ENCODE peak calls at places on chromosomes 12 and 14, in six cellular contexts. B is mesenchymal stem cell, K is trophoblast cell, T is IMR-90, C is H1, X is H9. F is an unnamed sample.

GRCh38 chr14:74459289-74459946 is 33.4 kb upstream of the SYNDIG1L start:
- DNase-seq in K (peak; percentile 20), X (peak; percentile 76), C (peak; percentile 33), T (peak; percentile 69), B (peak; percentile 76), F (peak; percentile 24)

GRCh38 chr14:98189944-98190343 is 1082.1 kb downstream of the BCL11B start:
- DNase-seq in X (no peak), C (no peak), T (no peak), K (no peak), B (no peak), F (no peak)

GRCh38 chr12:54000105-54000773 is at the start of gene HOXC9:
- DNase-seq in K (no peak), B (no peak), C (no peak), X (no peak), T (no peak), F (no peak)

GRCh38 chr12:26726956-26727355 is 106.0 kb downstream of the ITPR2 start:
- DNase-seq in K (no peak), T (no peak), B (no peak), X (no peak), C (no peak), F (no peak)

GRCh38 chr14:104586832-104587620 is 7.5 kb downstream of the C14orf180 start:
- DNase-seq in X (no peak), T (no peak), K (no peak), B (no peak), C (no peak), F (no peak)

GRCh38 chr12:69007166-69007857 is 74.3 kb upstream of the CPM start:
- DNase-seq in B (peak; percentile 89), T (peak; percentile 97), X (peak; percentile 52), K (peak; percentile 56), C (peak; percentile 49), F (peak; percentile 27)

GRCh38 chr14:90742252-90742651 is 74.0 kb downstream of the TTC7B start:
- DNase-seq in K (no peak), X (no peak), C (no peak), B (no peak), T (no peak), F (no peak)

GRCh38 chr12:118853634-118854033 is 127.7 kb upstream of the SRRM4 start:
- DNase-seq in B (no peak), K (no peak), X (peak; percentile 45), C (no peak), T (no peak), F (no peak)

GRCh38 chr12:21509768-21510167 is 8.2 kb downstream of the GOLT1B start:
- DNase-seq in X (no peak), T (no peak), B (no peak), K (no peak), C (no peak), F (no peak)

GRCh38 chr12:22788913-22789312 is 163.9 kb downstream of the ETNK1 start:
- DNase-seq in B (no peak), X (no peak), T (no peak), K (no peak), C (no peak), F (no peak)

GRCh38 chr12:42798811-42799438 is 209.4 kb upstream of the PRICKLE1 start:
- DNase-seq in C (no peak), X (no peak), B (no peak), T (peak; percentile 76), K (no peak), F (no peak)

GRCh38 chr12:78863482-78864427 is 819 bp upstream of the SYT1 start:
- DNase-seq in K (peak; percentile 27), T (peak; percentile 39), X (peak; percentile 90), B (peak; percentile 70), C (peak; percentile 50), F (peak; percentile 67)

GRCh38 chr12:104506691-104507401 is 50.1 kb downstream of the CHST11 start:
- DNase-seq in X (peak; percentile 72), B (no peak), C (no peak), K (no peak), T (no peak), F (no peak)

DNA sequence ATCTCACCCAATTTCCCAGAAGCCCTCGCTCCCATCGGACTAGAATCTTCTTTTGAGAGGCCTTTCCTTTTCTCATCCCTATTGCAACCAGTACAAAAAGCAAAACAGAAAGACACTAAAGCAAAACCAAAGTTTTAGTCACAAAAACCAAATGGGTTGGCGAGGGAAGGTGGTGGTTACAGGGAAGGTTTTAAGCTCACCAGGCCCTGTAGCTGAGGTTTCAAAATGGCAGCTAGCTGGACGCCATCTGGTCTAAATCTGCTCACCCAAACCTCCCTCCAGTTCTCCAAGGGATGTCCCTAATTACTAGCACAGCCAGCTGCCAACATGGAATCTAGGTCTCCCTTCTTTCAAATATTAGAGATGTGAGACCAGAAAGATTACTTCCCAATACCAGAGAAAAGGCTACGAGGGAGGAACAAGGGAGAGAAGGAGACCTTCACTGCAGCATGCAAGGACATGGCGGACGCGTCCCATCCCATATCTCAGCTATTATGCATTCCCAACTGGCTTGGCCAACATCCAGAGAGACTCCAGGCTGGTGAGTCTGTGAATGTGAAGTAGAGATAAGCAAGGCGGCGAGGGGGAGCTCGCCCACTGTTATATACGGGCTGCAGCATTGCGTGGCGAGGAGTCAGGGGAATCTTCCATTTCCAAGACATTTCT is 70.8 kb downstream of the DPF3 start:
- DNase-seq in T (no peak), B (no peak), K (peak; percentile 12), X (no peak), C (no peak), F (no peak)
- H2AFZ ChIP-seq in T (no peak overlapping the region), B (no peak overlapping the region), K (no peak overlapping the region), X (no peak overlapping the region), C (peak overlapping the region; percentile 22), F (peak overlapping the region; percentile 35)

DNA sequence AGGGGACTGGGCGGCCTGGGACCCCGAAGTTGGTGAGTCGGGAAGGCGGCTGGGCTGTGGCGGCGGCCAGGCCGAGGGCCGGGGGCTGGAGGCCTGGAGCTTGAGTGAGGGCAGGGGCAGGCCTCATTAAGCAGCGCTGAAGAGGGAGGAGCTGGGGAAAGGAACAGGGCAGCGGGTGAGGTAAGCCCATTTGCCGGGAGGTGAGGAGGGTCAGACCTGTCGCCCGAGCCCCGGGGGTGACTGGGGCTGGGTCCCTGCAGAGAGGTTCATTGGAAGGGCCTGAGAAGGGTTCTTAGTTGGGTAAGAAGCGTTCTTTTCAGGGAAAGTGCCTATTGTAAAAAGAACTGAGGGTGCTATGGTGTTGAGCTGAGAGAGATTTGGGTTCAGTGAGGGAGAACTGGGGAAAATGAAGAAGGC is 438 bp downstream of the RAB5B start:
- DNase-seq in C (no peak), X (no peak), T (peak; percentile 45), B (peak; percentile 70), K (no peak), F (no peak)
- H3K23ac ChIP-seq in C (no peak overlapping the region), X (no peak overlapping the region), T (peak overlapping the region; percentile 83), B (no peak overlapping the region), K (no peak overlapping the region), F (peak overlapping the region; percentile 99)

GRCh38 chr14:42441615-42442014 is 834.9 kb downstream of the LRFN5 start:
- DNase-seq in T (no peak), K (no peak), X (no peak), C (no peak), B (no peak), F (no peak)

DNA sequence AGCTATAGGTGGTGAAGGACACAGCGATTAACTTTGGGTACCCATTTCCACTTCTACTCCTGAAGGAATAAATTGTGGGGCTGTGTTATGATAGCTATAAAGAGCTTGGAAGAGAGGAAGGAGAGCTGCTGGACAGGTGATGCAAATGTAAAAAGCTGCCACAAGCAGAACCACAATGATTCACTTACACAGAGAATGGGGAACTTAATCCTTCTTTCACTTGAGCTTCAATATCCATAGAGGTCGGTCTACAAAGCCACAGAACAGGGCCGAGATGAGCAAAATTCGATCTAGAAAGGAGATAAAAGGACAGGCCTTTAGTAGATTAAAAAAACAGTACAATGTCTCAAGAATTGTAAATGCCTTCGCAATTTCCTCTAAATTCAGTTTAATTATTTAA is 831.1 kb downstream of the LRFN5 start:
- DNase-seq in T (no peak), B (no peak), K (no peak), C (no peak), X (no peak), F (no peak)
- H3K4me2 ChIP-seq in T (no peak overlapping the region), B (no peak overlapping the region), K (no peak overlapping the region), C (no peak overlapping the region), X (no peak overlapping the region), F (no peak overlapping the region)

GRCh38 chr14:100980823-100981222 is 77.3 kb upstream of the RTL1 start:
- DNase-seq in B (no peak), C (no peak), X (no peak), T (no peak), K (no peak), F (no peak)

GRCh38 chr14:100983710-100984109 is 80.2 kb upstream of the RTL1 start:
- DNase-seq in T (no peak), K (no peak), X (no peak), C (no peak), B (no peak), F (no peak)

GRCh38 chr14:100982356-100982755 is 78.8 kb upstream of the RTL1 start:
- DNase-seq in B (no peak), K (no peak), T (no peak), X (no peak), C (no peak), F (no peak)

GRCh38 chr14:100982764-100983163 is 79.2 kb upstream of the RTL1 start:
- DNase-seq in X (no peak), B (no peak), T (peak; percentile 43), K (no peak), C (no peak), F (no peak)

GRCh38 chr14:100981808-100982207 is 78.3 kb upstream of the RTL1 start:
- DNase-seq in T (peak; percentile 71), X (no peak), K (no peak), C (no peak), B (no peak), F (no peak)
- H2AFZ ChIP-seq in T (no peak overlapping the region), X (no peak overlapping the region), K (no peak overlapping the region), C (no peak overlapping the region), B (no peak overlapping the region), F (no peak overlapping the region)

DNA sequence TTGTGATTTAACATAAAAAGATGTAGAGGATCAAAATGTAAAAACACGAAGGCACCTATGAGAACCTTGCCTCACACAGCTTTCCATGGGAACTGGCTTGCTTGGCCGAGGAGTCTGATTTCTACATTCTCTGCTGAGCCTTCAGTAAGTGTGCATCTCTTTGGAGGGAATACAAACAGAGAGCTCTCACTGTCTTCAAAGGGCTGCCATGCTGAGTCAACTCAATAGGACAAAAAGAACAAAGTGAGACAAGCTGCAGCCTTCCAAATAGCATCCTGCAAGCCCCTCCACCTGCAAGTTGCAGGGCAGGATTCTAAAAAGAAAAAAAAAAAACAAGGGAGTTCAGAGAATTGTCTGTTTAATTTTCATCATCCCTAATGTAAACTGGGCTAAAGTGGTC is 411.9 kb downstream of the NELL2 start:
- DNase-seq in X (no peak), C (peak; percentile 5), K (no peak), B (no peak), T (no peak), F (peak; percentile 50)
- H3K23ac ChIP-seq in X (no peak overlapping the region), C (no peak overlapping the region), K (no peak overlapping the region), B (no peak overlapping the region), T (no peak overlapping the region), F (no peak overlapping the region)

GRCh38 chr12:88591343-88591742 is 11.1 kb upstream of the KITLG start:
- DNase-seq in K (no peak), C (no peak), X (no peak), B (no peak), T (peak; percentile 10), F (no peak)
- H3K4me2 ChIP-seq in K (no peak overlapping the region), C (no peak overlapping the region), X (no peak overlapping the region), B (no peak overlapping the region), T (no peak overlapping the region), F (no peak overlapping the region)